ENCODE peak calls at places on chromosomes 1 and 21, in ten cellular contexts. One of them, this sample, is unnamed.
A peak's percentile ranks its signal among the peaks of the same experiment; 100 is the strongest.

GRCh38 chr1:24364975-24365678 is 46.0 kb downstream of the GRHL3 start:
- DNase-seq in BE2C: peak; percentile 63
- DNase-seq in epithelial cell of proximal tubule: peak; percentile 41
- DNase-seq in heart left ventricle: no peak
- DNase-seq in GM23338: no peak
- DNase-seq in psoas muscle: no peak
- DNase-seq in right atrium auricular region: peak; percentile 60
- DNase-seq in endothelial cell: no peak
- DNase-seq in mammary epithelial cell: peak; percentile 99
- DNase-seq in kidney epithelial cell: peak; percentile 67
- DNase-seq in this sample: no peak

GRCh38 chr1:86062458-86062857 is 94.1 kb downstream of the COL24A1 start:
- DNase-seq in GM23338: no peak
- DNase-seq in right atrium auricular region: no peak
- DNase-seq in mammary epithelial cell: no peak
- DNase-seq in psoas muscle: no peak
- DNase-seq in heart left ventricle: no peak
- DNase-seq in BE2C: no peak
- DNase-seq in kidney epithelial cell: no peak
- DNase-seq in epithelial cell of proximal tubule: no peak
- DNase-seq in endothelial cell: no peak
- DNase-seq in this sample: no peak

GRCh38 chr1:110616587-110616986 is 10.4 kb upstream of the KCNA2 start:
- DNase-seq in mammary epithelial cell: peak; percentile 32
- DNase-seq in endothelial cell: no peak
- DNase-seq in right atrium auricular region: no peak
- DNase-seq in heart left ventricle: no peak
- DNase-seq in epithelial cell of proximal tubule: no peak
- DNase-seq in GM23338: no peak
- DNase-seq in psoas muscle: no peak
- DNase-seq in kidney epithelial cell: no peak
- DNase-seq in BE2C: peak; percentile 53
- DNase-seq in this sample: no peak

GRCh38 chr21:45543710-45544448 is 1.6 kb upstream of the SLC19A1 start:
- DNase-seq in kidney epithelial cell: no peak
- DNase-seq in psoas muscle: peak; percentile 48
- DNase-seq in epithelial cell of proximal tubule: no peak
- DNase-seq in mammary epithelial cell: no peak
- DNase-seq in BE2C: no peak
- DNase-seq in GM23338: no peak
- DNase-seq in right atrium auricular region: peak; percentile 52
- DNase-seq in heart left ventricle: peak; percentile 16
- DNase-seq in endothelial cell: peak; percentile 2
- DNase-seq in this sample: peak; percentile 14

GRCh38 chr1:162649606-162650005 is 17.3 kb downstream of the DDR2 start:
- DNase-seq in right atrium auricular region: no peak
- DNase-seq in GM23338: no peak
- DNase-seq in BE2C: no peak
- DNase-seq in psoas muscle: no peak
- DNase-seq in mammary epithelial cell: no peak
- DNase-seq in heart left ventricle: no peak
- DNase-seq in kidney epithelial cell: no peak
- DNase-seq in epithelial cell of proximal tubule: no peak
- DNase-seq in endothelial cell: no peak
- DNase-seq in this sample: no peak

GRCh38 chr1:201789245-201789644 is 39.7 kb upstream of the IPO9 start:
- DNase-seq in mammary epithelial cell: no peak
- DNase-seq in endothelial cell: no peak
- DNase-seq in GM23338: no peak
- DNase-seq in heart left ventricle: no peak
- DNase-seq in right atrium auricular region: no peak
- DNase-seq in epithelial cell of proximal tubule: no peak
- DNase-seq in kidney epithelial cell: no peak
- DNase-seq in BE2C: no peak
- DNase-seq in psoas muscle: no peak
- DNase-seq in this sample: no peak

GRCh38 chr1:44326821-44327465 is 28.1 kb downstream of the ERI3 start:
- DNase-seq in BE2C: no peak
- DNase-seq in heart left ventricle: no peak
- DNase-seq in right atrium auricular region: no peak
- DNase-seq in kidney epithelial cell: no peak
- DNase-seq in GM23338: no peak
- DNase-seq in psoas muscle: no peak
- DNase-seq in epithelial cell of proximal tubule: no peak
- DNase-seq in mammary epithelial cell: peak; percentile 52
- DNase-seq in endothelial cell: no peak
- DNase-seq in this sample: no peak

GRCh38 chr1:159009704-159010361 is at the start of gene IFI16:
- DNase-seq in mammary epithelial cell: peak; percentile 94
- DNase-seq in BE2C: no peak
- DNase-seq in kidney epithelial cell: peak; percentile 57
- DNase-seq in endothelial cell: no peak
- DNase-seq in heart left ventricle: peak; percentile 63
- DNase-seq in psoas muscle: no peak
- DNase-seq in epithelial cell of proximal tubule: peak; percentile 59
- DNase-seq in right atrium auricular region: peak; percentile 69
- DNase-seq in GM23338: no peak
- DNase-seq in this sample: no peak

DNA sequence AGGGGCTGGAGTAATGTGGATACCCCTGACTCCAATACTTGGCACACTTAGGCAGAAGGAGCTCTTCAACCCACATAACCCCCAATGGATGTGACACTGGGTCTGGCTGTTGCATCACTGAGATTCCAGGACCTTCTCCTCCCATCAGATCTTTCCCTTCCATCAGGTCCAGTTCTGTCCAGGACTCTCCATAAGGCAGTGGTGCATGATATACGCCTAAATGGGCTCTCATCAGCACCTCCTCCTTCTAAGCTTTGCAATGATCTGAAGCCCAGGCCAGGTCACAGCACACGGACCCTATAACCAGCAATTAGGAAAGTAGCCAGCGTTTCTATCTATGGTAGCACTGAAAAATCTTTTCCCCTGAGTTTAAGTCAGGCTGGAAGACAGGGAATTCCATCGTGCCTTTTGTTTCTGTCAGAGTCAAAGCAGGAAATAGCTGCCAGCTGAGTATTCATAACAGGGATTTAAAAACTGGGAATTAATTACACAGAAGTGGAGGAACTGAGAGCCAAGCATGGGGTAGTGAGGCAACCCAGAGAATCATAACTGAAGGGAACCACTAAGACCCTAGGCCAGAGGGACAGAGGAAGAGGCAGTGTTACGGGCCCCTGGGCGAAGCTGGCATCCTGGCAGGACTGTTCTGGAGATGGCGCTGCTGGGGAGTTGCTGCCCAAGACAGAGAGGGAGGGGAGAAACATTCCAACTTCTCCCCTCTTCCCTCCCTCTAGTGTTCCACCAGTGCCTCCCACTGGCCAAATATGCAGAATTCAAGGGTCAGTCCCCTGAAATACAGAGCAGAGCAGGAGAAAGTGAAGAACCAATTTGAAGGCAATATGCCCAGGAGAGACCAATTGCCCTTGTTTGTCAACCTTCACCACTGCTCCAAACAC is 37.5 kb upstream of the HOOK1 start:
- DNase-seq in BE2C: no peak
- DNase-seq in right atrium auricular region: no peak
- DNase-seq in kidney epithelial cell: no peak
- DNase-seq in epithelial cell of proximal tubule: no peak
- DNase-seq in heart left ventricle: no peak
- DNase-seq in endothelial cell: no peak
- DNase-seq in GM23338: peak; percentile 36
- DNase-seq in psoas muscle: no peak
- DNase-seq in mammary epithelial cell: no peak
- DNase-seq in this sample: no peak
- TF ChIP-seq CTCF in BE2C: peak; percentile 10
- TF ChIP-seq CTCF in right atrium auricular region: no peak
- TF ChIP-seq CTCF in kidney epithelial cell: no peak
- TF ChIP-seq CTCF in epithelial cell of proximal tubule: peak; percentile 30
- TF ChIP-seq CTCF in heart left ventricle: no peak
- TF ChIP-seq CTCF in endothelial cell: no peak
- TF ChIP-seq CTCF in GM23338: peak; percentile 40
- TF ChIP-seq CTCF in psoas muscle: no peak
- TF ChIP-seq CTCF in mammary epithelial cell: no peak
- TF ChIP-seq CTCF in this sample: no peak

GRCh38 chr1:75471245-75471644 is 139.7 kb downstream of the SLC44A5 start:
- DNase-seq in heart left ventricle: no peak
- DNase-seq in GM23338: peak; percentile 4
- DNase-seq in BE2C: no peak
- DNase-seq in right atrium auricular region: no peak
- DNase-seq in endothelial cell: no peak
- DNase-seq in kidney epithelial cell: no peak
- DNase-seq in mammary epithelial cell: no peak
- DNase-seq in epithelial cell of proximal tubule: no peak
- DNase-seq in psoas muscle: no peak
- DNase-seq in this sample: no peak

GRCh38 chr1:75472089-75472970 is 138.6 kb downstream of the SLC44A5 start:
- DNase-seq in BE2C: no peak
- DNase-seq in mammary epithelial cell: no peak
- DNase-seq in epithelial cell of proximal tubule: no peak
- DNase-seq in right atrium auricular region: no peak
- DNase-seq in GM23338: no peak
- DNase-seq in psoas muscle: no peak
- DNase-seq in heart left ventricle: no peak
- DNase-seq in endothelial cell: no peak
- DNase-seq in kidney epithelial cell: no peak
- DNase-seq in this sample: no peak

GRCh38 chr1:75472971-75473603 is 137.8 kb downstream of the SLC44A5 start:
- DNase-seq in heart left ventricle: no peak
- DNase-seq in endothelial cell: no peak
- DNase-seq in mammary epithelial cell: no peak
- DNase-seq in epithelial cell of proximal tubule: no peak
- DNase-seq in right atrium auricular region: no peak
- DNase-seq in kidney epithelial cell: no peak
- DNase-seq in BE2C: no peak
- DNase-seq in psoas muscle: no peak
- DNase-seq in GM23338: no peak
- DNase-seq in this sample: no peak

GRCh38 chr1:75469586-75470173 is 141.2 kb downstream of the SLC44A5 start:
- DNase-seq in psoas muscle: no peak
- DNase-seq in heart left ventricle: no peak
- DNase-seq in BE2C: no peak
- DNase-seq in kidney epithelial cell: no peak
- DNase-seq in GM23338: no peak
- DNase-seq in epithelial cell of proximal tubule: no peak
- DNase-seq in endothelial cell: no peak
- DNase-seq in mammary epithelial cell: no peak
- DNase-seq in right atrium auricular region: no peak
- DNase-seq in this sample: no peak

GRCh38 chr1:75470448-75470847 is 140.5 kb downstream of the SLC44A5 start:
- DNase-seq in right atrium auricular region: no peak
- DNase-seq in BE2C: no peak
- DNase-seq in mammary epithelial cell: no peak
- DNase-seq in heart left ventricle: no peak
- DNase-seq in endothelial cell: no peak
- DNase-seq in psoas muscle: no peak
- DNase-seq in kidney epithelial cell: no peak
- DNase-seq in epithelial cell of proximal tubule: no peak
- DNase-seq in GM23338: no peak
- DNase-seq in this sample: no peak
- TF ChIP-seq CTCF in right atrium auricular region: no peak
- TF ChIP-seq CTCF in BE2C: no peak
- TF ChIP-seq CTCF in mammary epithelial cell: no peak
- TF ChIP-seq CTCF in heart left ventricle: no peak
- TF ChIP-seq CTCF in endothelial cell: no peak
- TF ChIP-seq CTCF in psoas muscle: no peak
- TF ChIP-seq CTCF in kidney epithelial cell: no peak
- TF ChIP-seq CTCF in epithelial cell of proximal tubule: no peak
- TF ChIP-seq CTCF in GM23338: no peak
- TF ChIP-seq CTCF in this sample: no peak

GRCh38 chr1:46343705-46344104 is 3.1 kb downstream of the NSUN4 start:
- DNase-seq in psoas muscle: no peak
- DNase-seq in kidney epithelial cell: no peak
- DNase-seq in right atrium auricular region: no peak
- DNase-seq in epithelial cell of proximal tubule: no peak
- DNase-seq in endothelial cell: no peak
- DNase-seq in mammary epithelial cell: no peak
- DNase-seq in BE2C: no peak
- DNase-seq in GM23338: no peak
- DNase-seq in heart left ventricle: no peak
- DNase-seq in this sample: no peak

GRCh38 chr1:46343351-46343695 is 2.7 kb downstream of the NSUN4 start:
- DNase-seq in right atrium auricular region: no peak
- DNase-seq in psoas muscle: no peak
- DNase-seq in BE2C: no peak
- DNase-seq in mammary epithelial cell: no peak
- DNase-seq in epithelial cell of proximal tubule: no peak
- DNase-seq in heart left ventricle: peak; percentile 23
- DNase-seq in kidney epithelial cell: no peak
- DNase-seq in GM23338: no peak
- DNase-seq in endothelial cell: no peak
- DNase-seq in this sample: no peak

GRCh38 chr1:46342677-46343350 is 2.2 kb downstream of the NSUN4 start:
- DNase-seq in mammary epithelial cell: no peak
- DNase-seq in kidney epithelial cell: no peak
- DNase-seq in epithelial cell of proximal tubule: no peak
- DNase-seq in GM23338: no peak
- DNase-seq in right atrium auricular region: no peak
- DNase-seq in heart left ventricle: no peak
- DNase-seq in BE2C: no peak
- DNase-seq in endothelial cell: no peak
- DNase-seq in psoas muscle: no peak
- DNase-seq in this sample: no peak

GRCh38 chr1:46341222-46342083 is 846 bp downstream of the NSUN4 start:
- DNase-seq in epithelial cell of proximal tubule: no peak
- DNase-seq in heart left ventricle: no peak
- DNase-seq in GM23338: no peak
- DNase-seq in psoas muscle: peak; percentile 52
- DNase-seq in kidney epithelial cell: no peak
- DNase-seq in endothelial cell: no peak
- DNase-seq in BE2C: no peak
- DNase-seq in mammary epithelial cell: no peak
- DNase-seq in right atrium auricular region: no peak
- DNase-seq in this sample: no peak

GRCh38 chr1:46342084-46342656 is 1.6 kb downstream of the NSUN4 start:
- DNase-seq in mammary epithelial cell: peak; percentile 28
- DNase-seq in epithelial cell of proximal tubule: no peak
- DNase-seq in BE2C: no peak
- DNase-seq in kidney epithelial cell: no peak
- DNase-seq in GM23338: peak; percentile 51
- DNase-seq in right atrium auricular region: no peak
- DNase-seq in psoas muscle: no peak
- DNase-seq in endothelial cell: peak; percentile 15
- DNase-seq in heart left ventricle: no peak
- DNase-seq in this sample: no peak
- TF ChIP-seq CTCF in mammary epithelial cell: peak; percentile 31
- TF ChIP-seq CTCF in epithelial cell of proximal tubule: peak; percentile 61
- TF ChIP-seq CTCF in BE2C: peak; percentile 22
- TF ChIP-seq CTCF in kidney epithelial cell: peak; percentile 50
- TF ChIP-seq CTCF in GM23338: peak; percentile 41
- TF ChIP-seq CTCF in right atrium auricular region: peak; percentile 22
- TF ChIP-seq CTCF in psoas muscle: no peak
- TF ChIP-seq CTCF in endothelial cell: peak; percentile 34
- TF ChIP-seq CTCF in heart left ventricle: no peak
- TF ChIP-seq CTCF in this sample: peak; percentile 22

DNA sequence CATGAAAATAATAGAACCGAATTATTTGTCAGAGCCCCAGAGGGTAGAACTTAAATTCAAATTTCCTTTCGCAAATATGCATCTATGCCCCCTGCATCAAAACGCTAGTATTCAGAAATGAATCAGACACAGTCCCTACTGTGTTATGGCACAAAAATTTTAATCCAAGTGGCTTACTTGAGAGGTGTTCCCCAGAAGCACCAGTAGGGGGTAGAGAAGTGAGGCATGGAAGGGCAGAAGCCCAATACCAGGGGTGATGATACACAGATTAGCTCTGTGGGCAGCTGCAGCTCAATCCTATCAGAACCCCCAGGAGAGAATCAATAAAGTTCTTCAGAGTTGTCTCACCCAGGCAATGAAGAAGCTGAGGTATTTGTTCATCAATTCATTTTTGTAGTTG is 342.2 kb downstream of the OMA1 start:
- DNase-seq in right atrium auricular region: no peak
- DNase-seq in psoas muscle: no peak
- DNase-seq in kidney epithelial cell: no peak
- DNase-seq in GM23338: peak; percentile 73
- DNase-seq in endothelial cell: peak; percentile 7
- DNase-seq in mammary epithelial cell: no peak
- DNase-seq in heart left ventricle: no peak
- DNase-seq in epithelial cell of proximal tubule: no peak
- DNase-seq in BE2C: no peak
- DNase-seq in this sample: no peak
- TF ChIP-seq CTCF in right atrium auricular region: no peak
- TF ChIP-seq CTCF in psoas muscle: no peak
- TF ChIP-seq CTCF in kidney epithelial cell: peak; percentile 7
- TF ChIP-seq CTCF in GM23338: peak; percentile 68
- TF ChIP-seq CTCF in endothelial cell: peak; percentile 56
- TF ChIP-seq CTCF in mammary epithelial cell: peak; percentile 18
- TF ChIP-seq CTCF in heart left ventricle: no peak
- TF ChIP-seq CTCF in epithelial cell of proximal tubule: peak; percentile 42
- TF ChIP-seq CTCF in BE2C: peak; percentile 35
- TF ChIP-seq CTCF in this sample: peak; percentile 56